ENCODE peak calls at places on chromosomes 6 and 20, in seven cellular contexts. K is pancreas, Q is sigmoid colon, I is suprapubic skin, F is upper lobe of right lung, Y is uterus, B is right atrium auricular region. E is an unnamed sample. For H3K4me1, the result is how much of the 10 kb centered on the place peaks cover.

GRCh38 chr20:19928379-19929360 is 88.5 kb upstream of the NAA20 start:
- DNase-seq in B (no peak), I (no peak), Y (no peak), F (peak), K (peak), Q (no peak), E (no peak)

GRCh38 chr20:1819311-1820136 is 75.7 kb upstream of the SIRPA start:
- DNase-seq in Q (no peak), B (no peak), I (peak), K (no peak), Y (no peak), F (no peak), E (no peak)

GRCh38 chr6:136956590-136957573 is 34.8 kb downstream of the SLC35D3 start:
- DNase-seq in Y (no peak), Q (no peak), F (no peak), B (no peak), K (no peak), I (no peak), E (no peak)

GRCh38 chr20:46767127-46767761 is 57.8 kb downstream of the SLC2A10 start:
- DNase-seq in Q (no peak), I (no peak), Y (no peak), B (no peak), K (no peak), F (no peak), E (no peak)

GRCh38 chr20:62808211-62808865 is 3.7 kb downstream of the OGFR start:
- DNase-seq in Y (peak), K (no peak), B (peak), F (peak), I (no peak), Q (no peak), E (peak)

GRCh38 chr20:63708301-63709148 is 686 bp downstream of the ZGPAT start:
- DNase-seq in F (peak), B (no peak), Q (peak), Y (no peak), K (peak), I (peak), E (no peak)

GRCh38 chr6:14734416-14735340 is 511.2 kb upstream of the JARID2 start:
- DNase-seq in K (no peak), Y (no peak), I (no peak), B (no peak), Q (no peak), F (no peak), E (no peak)

GRCh38 chr20:17728074-17728473 is 28.3 kb downstream of the BANF2 start:
- DNase-seq in Y (no peak), I (no peak), Q (no peak), F (no peak), K (no peak), B (no peak), E (no peak)

GRCh38 chr6:113328886-113329381 is 528.2 kb upstream of the MARCKS start:
- DNase-seq in B (no peak), F (no peak), Y (no peak), I (no peak), Q (no peak), K (no peak), E (peak)

GRCh38 chr20:17533396-17533795 is 2.2 kb upstream of the BFSP1 start:
- DNase-seq in Q (no peak), I (no peak), B (no peak), K (no peak), Y (no peak), F (no peak), E (no peak)

GRCh38 chr6:30722280-30723112 is 2.3 kb downstream of the TUBB start:
- DNase-seq in I (peak), B (peak), F (peak), K (peak), Y (peak), Q (peak), E (peak)

GRCh38 chr6:11414564-11414963 is 123.0 kb upstream of the TMEM170B start:
- DNase-seq in F (no peak), K (no peak), Y (no peak), B (no peak), Q (no peak), I (no peak), E (no peak)

GRCh38 chr6:3516094-3516493 is 59.2 kb upstream of the SLC22A23 start:
- DNase-seq in Q (no peak), F (no peak), I (no peak), B (no peak), Y (no peak), K (no peak), E (no peak)

GRCh38 chr6:40674170-40674569 is 87.0 kb upstream of the LRFN2 start:
- DNase-seq in Y (no peak), K (no peak), I (no peak), Q (no peak), B (no peak), F (no peak), E (no peak)

GRCh38 chr6:85360794-85361642 is 88.9 kb upstream of the NT5E start:
- DNase-seq in Y (peak), I (no peak), F (no peak), B (no peak), Q (no peak), K (no peak), E (no peak)

GRCh38 chr20:8242066-8242465 is 110.0 kb downstream of the PLCB1 start:
- DNase-seq in Q (no peak), Y (no peak), K (no peak), F (no peak), I (no peak), B (no peak), E (no peak)

GRCh38 chr6:138454976-138455706 is 44.2 kb downstream of the NHSL1 start:
- DNase-seq in F (peak), I (no peak), Y (no peak), K (no peak), B (no peak), Q (no peak), E (no peak)

GRCh38 chr20:41004561-41005360 is 23.9 kb upstream of the TOP1 start:
- DNase-seq in B (no peak), Q (no peak), K (no peak), F (peak), Y (no peak), I (peak), E (no peak)

GRCh38 chr6:12570461-12571030 is 146.0 kb upstream of the PHACTR1 start:
- DNase-seq in F (no peak), Q (no peak), I (no peak), Y (no peak), B (no peak), K (no peak), E (no peak)

GRCh38 chr6:70616728-70617260 is 50.1 kb downstream of the SDHAF4 start:
- DNase-seq in I (no peak), F (no peak), K (no peak), B (no peak), Q (no peak), Y (no peak), E (no peak)

GRCh38 chr20:408843-409696 is 971 bp downstream of the RBCK1 start:
- DNase-seq in Y (no peak), F (no peak), I (no peak), B (no peak), K (no peak), Q (no peak), E (no peak)

GRCh38 chr6:49553353-49553752 is 2.9 kb downstream of the C6orf141 start:
- DNase-seq in K (no peak), F (no peak), Q (no peak), Y (no peak), I (no peak), B (no peak), E (no peak)

GRCh38 chr6:4948781-4949450 is 54.9 kb downstream of the RPP40 start:
- DNase-seq in I (no peak), K (no peak), Y (no peak), F (no peak), Q (no peak), B (peak), E (no peak)

GRCh38 chr6:24257282-24257681 is 100.6 kb downstream of the DCDC2 start:
- DNase-seq in B (no peak), F (no peak), K (no peak), Q (no peak), Y (no peak), I (no peak), E (no peak)

GRCh38 chr6:21005816-21006553 is 471.7 kb downstream of the CDKAL1 start:
- DNase-seq in Q (no peak), F (no peak), K (no peak), B (no peak), I (no peak), Y (no peak), E (no peak)

GRCh38 chr6:152220785-152221184 is 413.3 kb downstream of the ESR1 start:
- DNase-seq in Y (no peak), I (no peak), K (no peak), F (no peak), B (no peak), Q (no peak), E (no peak)

GRCh38 chr6:18632670-18633410 is 245.7 kb downstream of the RNF144B start:
- DNase-seq in F (no peak), K (no peak), Y (no peak), B (no peak), Q (no peak), I (no peak), E (no peak)

GRCh38 chr20:44704551-44704971 is 10.6 kb upstream of the CCN5 start:
- DNase-seq in Y (no peak), Q (no peak), B (no peak), K (no peak), F (no peak), I (no peak), E (no peak)

GRCh38 chr20:50512323-50512722 is 2.1 kb downstream of the PTPN1 start:
- DNase-seq in I (no peak), Q (no peak), Y (no peak), K (no peak), F (no peak), B (no peak), E (no peak)

GRCh38 chr6:147201885-147202515 is 2.2 kb upstream of the STXBP5 start:
- DNase-seq in F (no peak), K (no peak), B (no peak), Y (peak), I (no peak), Q (no peak), E (no peak)

GRCh38 chr6:113888493-113888892 is 31.3 kb downstream of the MARCKS start:
- DNase-seq in F (no peak), Q (no peak), B (no peak), I (no peak), K (no peak), Y (no peak), E (no peak)

GRCh38 chr6:43355862-43356590 is 13.4 kb downstream of the ZNF318 start:
- DNase-seq in K (no peak), Q (no peak), B (no peak), I (no peak), F (no peak), Y (no peak), E (no peak)

GRCh38 chr20:61230-61629 is 26.2 kb upstream of the DEFB125 start:
- DNase-seq in K (no peak), I (no peak), Q (no peak), F (no peak), Y (no peak), B (no peak), E (no peak)

GRCh38 chr20:31549513-31549880 is 35.3 kb downstream of the HM13 start:
- DNase-seq in B (no peak), I (no peak), F (no peak), Q (no peak), K (no peak), Y (no peak), E (no peak)

GRCh38 chr6:50128420-50129005 is 78.8 kb upstream of the DEFB112 start:
- DNase-seq in Q (no peak), K (no peak), Y (no peak), F (no peak), B (no peak), I (no peak), E (no peak)

DNA sequence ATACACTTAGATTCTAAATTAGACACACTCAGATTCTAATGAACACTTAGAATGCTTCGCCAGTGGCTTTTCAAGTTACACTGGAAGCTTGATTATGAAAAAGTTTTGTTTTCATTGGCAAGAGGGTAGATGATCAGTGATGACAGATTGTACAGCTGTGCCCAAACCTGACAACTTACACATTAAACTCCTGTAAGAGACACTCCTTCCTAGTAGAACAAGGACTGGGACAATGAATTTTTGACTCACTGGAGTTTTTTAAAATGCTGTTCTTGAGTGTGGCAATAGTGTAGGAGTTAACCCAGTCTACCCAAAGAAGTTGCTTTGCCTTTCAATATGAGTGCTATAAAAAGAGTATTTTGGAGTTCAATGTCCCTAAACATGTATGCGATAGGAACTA is 140.8 kb downstream of the SLC16A10 start:
- DNase-seq in I (no peak), F (no peak), K (no peak), Q (no peak), B (no peak), Y (no peak), E (no peak)
- H3K27ac ChIP-seq in I (no peak), F (no peak), K (no peak), Q (no peak), B (peak), Y (no peak), E (peak)

GRCh38 chr6:33202799-33203198 is 1.7 kb upstream of the HSD17B8 start:
- DNase-seq in B (no peak), Q (no peak), I (peak), K (no peak), Y (no peak), F (no peak), E (no peak)

GRCh38 chr6:33200234-33201146 is at the start of the genes RXRB and SLC39A7:
- DNase-seq in I (peak), K (peak), B (peak), Y (peak), Q (peak), F (peak), E (peak)

GRCh38 chr6:33201147-33201545 is 479 bp downstream of the SLC39A7 start:
- DNase-seq in Q (no peak), K (peak), F (no peak), I (no peak), B (no peak), Y (no peak), E (no peak)

GRCh38 chr6:33203443-33204164 is 851 bp upstream of the HSD17B8 start:
- DNase-seq in Y (no peak), F (no peak), K (no peak), B (no peak), I (peak), Q (no peak), E (no peak)

GRCh38 chr6:33201935-33202334 is 1.3 kb downstream of the SLC39A7 start:
- DNase-seq in B (no peak), Q (no peak), F (no peak), I (peak), K (no peak), Y (no peak), E (no peak)
- H3K4me3 ChIP-seq in B (peak), Q (peak), F (peak), I (peak), K (peak), Y (peak), E (peak)

GRCh38 chr6:31825553-31825952 is 2.0 kb upstream of the HSPA1B start:
- DNase-seq in I (no peak), K (no peak), B (no peak), Y (no peak), F (no peak), Q (no peak), E (no peak)

GRCh38 chr6:31829633-31830492 is 2.3 kb downstream of the HSPA1B start:
- DNase-seq in K (no peak), B (no peak), Q (no peak), I (no peak), F (no peak), Y (peak), E (no peak)

GRCh38 chr6:31826793-31827285 is 699 bp upstream of the HSPA1B start:
- DNase-seq in Y (peak), I (peak), F (peak), B (peak), Q (peak), K (peak), E (peak)

GRCh38 chr6:31831350-31832215 is 4.0 kb downstream of the HSPA1B start:
- DNase-seq in I (no peak), Q (no peak), B (no peak), Y (no peak), K (no peak), F (no peak), E (no peak)

DNA sequence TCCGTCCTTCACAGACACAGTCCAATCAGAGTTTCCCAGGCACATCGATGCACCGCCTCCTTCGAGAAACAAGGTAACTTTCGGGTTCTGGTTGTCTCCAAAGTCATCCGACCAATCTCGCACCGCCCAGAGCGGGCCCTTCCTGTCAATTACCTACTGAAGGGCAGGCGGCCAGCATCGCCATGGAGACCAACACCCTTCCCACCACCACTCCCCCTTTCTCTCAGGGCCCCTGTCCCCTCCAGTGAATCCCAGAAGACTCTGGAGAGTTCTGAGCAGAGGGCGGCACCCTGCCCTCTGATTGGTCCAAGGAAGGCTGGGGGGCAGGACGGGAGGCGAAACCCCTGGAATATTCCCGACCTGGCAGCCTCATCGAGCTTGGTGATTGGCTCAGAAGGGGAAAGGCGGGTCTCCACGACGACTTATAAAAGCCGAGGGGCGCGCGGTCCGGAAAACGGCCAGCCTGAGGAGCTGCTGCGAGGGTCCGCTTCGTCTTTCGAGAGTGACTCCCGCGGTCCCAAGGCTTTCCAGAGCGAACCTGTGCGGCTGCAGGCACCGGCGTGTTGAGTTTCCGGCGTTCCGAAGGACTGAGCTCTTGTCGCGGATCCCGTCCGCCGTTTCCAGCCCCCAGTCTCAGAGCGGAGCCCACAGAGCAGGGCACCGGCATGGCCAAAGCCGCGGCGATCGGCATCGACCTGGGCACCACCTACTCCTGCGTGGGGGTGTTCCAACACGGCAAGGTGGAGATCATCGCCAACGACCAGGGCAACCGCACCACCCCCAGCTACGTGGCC is at the start of gene HSPA1B:
- DNase-seq in I (peak), Y (peak), K (peak), F (peak), Q (peak), B (peak), E (peak)
- H3K4me1 ChIP-seq in I (half or more), Y (under half), K (under half), F (half or more), Q (under half), B (under half), E (half or more)

DNA sequence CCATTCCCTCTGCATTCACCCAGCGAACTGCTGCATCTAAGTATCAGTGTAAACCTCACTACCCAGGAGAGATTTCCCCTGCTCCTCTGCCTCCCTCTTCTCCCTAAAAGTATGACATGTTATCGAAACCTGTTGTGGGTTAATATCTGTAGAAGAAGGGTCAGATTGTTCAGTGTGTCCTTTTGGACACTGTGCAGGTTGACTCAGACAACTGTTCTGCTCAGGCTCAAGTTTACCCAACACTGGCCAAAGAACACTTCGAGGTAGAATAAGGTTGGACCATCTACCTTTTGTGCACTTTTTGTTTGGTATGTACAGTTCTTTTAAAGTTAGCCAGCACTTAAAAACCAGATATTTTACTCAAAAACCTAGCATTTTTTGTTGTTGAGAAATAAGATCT is 4.6 kb downstream of the NT5DC1 start:
- DNase-seq in I (no peak), F (no peak), K (no peak), Y (no peak), B (no peak), Q (no peak), E (no peak)
- H3K27ac ChIP-seq in I (no peak), F (no peak), K (no peak), Y (no peak), B (no peak), Q (no peak), E (no peak)

GRCh38 chr6:6811151-6812002 is 222.9 kb downstream of the LY86 start:
- DNase-seq in B (no peak), Y (peak), K (no peak), I (no peak), Q (no peak), F (no peak), E (no peak)
- H3K4me3 ChIP-seq in B (peak), Y (no peak), K (peak), I (peak), Q (peak), F (peak), E (peak)

GRCh38 chr6:72643214-72643613 is 21.4 kb downstream of the KCNQ5 start:
- DNase-seq in I (no peak), Q (no peak), F (no peak), Y (no peak), K (no peak), B (no peak), E (no peak)
- H3K4me1 ChIP-seq in I (under half), Q (under half), F (under half), Y (under half), K (under half), B (under half), E (under half)

DNA sequence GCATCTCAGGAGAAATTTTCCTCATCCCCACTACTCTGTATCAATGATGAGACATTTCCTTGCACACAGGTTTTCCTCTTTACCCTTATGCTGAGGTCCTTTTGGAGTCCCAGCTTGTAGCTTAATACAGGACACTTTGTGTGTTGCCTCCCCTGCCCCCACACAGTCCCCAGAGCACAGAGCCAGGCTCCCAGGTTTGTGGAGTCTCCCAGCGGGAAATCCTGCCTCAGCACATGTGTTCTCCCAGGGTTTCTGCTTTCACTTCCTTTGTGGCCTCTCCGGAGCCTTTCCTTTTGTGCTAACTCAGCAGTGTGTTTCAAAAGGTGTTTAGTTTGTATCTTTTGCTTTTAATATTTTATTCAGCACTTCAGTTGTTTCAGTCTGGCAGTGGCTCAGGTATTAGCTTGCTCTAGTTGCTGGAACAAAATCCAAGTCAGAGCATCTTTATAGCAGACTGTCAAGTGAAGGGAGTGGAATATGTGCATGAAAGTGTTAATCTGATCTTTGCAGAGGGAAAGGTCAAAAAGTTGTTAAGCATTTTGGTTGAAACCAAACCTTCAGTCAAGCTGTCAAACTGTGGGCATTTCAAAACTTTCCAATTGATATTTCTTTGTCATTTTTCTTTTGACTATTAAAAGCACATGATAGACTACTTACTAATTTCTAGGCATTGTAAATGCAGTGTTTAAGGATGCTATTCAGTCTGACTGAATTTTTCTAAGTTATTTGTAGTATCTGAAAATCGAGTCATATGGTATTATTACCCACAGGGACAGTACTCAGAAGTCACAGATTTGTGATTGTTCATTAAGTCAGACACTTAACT is 8.6 kb downstream of the SNX9 start:
- DNase-seq in F (no peak), I (no peak), Y (no peak), Q (no peak), K (no peak), B (no peak), E (no peak)
- H3K27ac ChIP-seq in F (no peak), I (no peak), Y (no peak), Q (no peak), K (no peak), B (no peak), E (no peak)